ENCODE peak calls at places on chromosomes 16 and 17, in ten cellular contexts. U, B, J, N, Z, V, K, P, H and Y are unnamed samples.

GRCh38 chr16:3787924-3788661 is 70.8 kb upstream of the TRAP1 start:
- DNase-seq in P (peak), Z (no peak), U (no peak), B (peak), V (peak), N (no peak), K (no peak), J (no peak), H (peak), Y (no peak)

GRCh38 chr17:3692346-3692745 is 3.6 kb downstream of the P2RX5 start:
- DNase-seq in H (no peak), K (no peak), Z (no peak), P (no peak), B (no peak), V (no peak), N (no peak), J (no peak), U (no peak), Y (no peak)

GRCh38 chr16:87966685-87967185 is 15.5 kb downstream of the BANP start:
- DNase-seq in K (no peak), Z (peak), J (no peak), N (no peak), U (no peak), B (peak), P (no peak), V (no peak), H (no peak), Y (no peak)

GRCh38 chr17:79840204-79840988 is 1.2 kb upstream of the CBX4 start:
- DNase-seq in J (no peak), N (peak), U (no peak), K (no peak), B (peak), P (peak), V (peak), H (no peak), Z (no peak), Y (no peak)

GRCh38 chr16:4696905-4697866 is 3.8 kb downstream of the NUDT16L1 start:
- DNase-seq in H (peak), V (no peak), B (peak), Z (no peak), U (no peak), J (no peak), K (no peak), N (no peak), P (no peak), Y (no peak)

GRCh38 chr16:61323456-61323855 is 712.8 kb downstream of the CDH8 start:
- DNase-seq in H (no peak), P (no peak), K (no peak), J (no peak), N (peak), Z (no peak), U (no peak), B (no peak), V (no peak), Y (no peak)

GRCh38 chr16:80940069-80940856 is 66.4 kb downstream of the CMC2 start:
- DNase-seq in U (no peak), K (no peak), Z (no peak), N (no peak), J (no peak), B (no peak), V (no peak), P (no peak), H (no peak), Y (no peak)

GRCh38 chr17:63774141-63774981 is at the start of gene DDX42:
- DNase-seq in U (peak), B (peak), K (no peak), N (peak), Z (peak), H (peak), P (no peak), V (no peak), J (peak), Y (peak)

GRCh38 chr17:7825206-7825980 is 8.6 kb upstream of the KDM6B start:
- DNase-seq in N (peak), K (no peak), U (no peak), J (no peak), P (no peak), B (no peak), Z (no peak), V (no peak), H (no peak), Y (no peak)
- TF ChIP-seq CTCF in N (no peak), K (no peak), U (peak), J (no peak), P (no peak), B (no peak), Z (no peak), V (no peak), H (no peak), Y (no peak)

GRCh38 chr16:28823719-28824547 is 1.1 kb downstream of the ATXN2L start:
- DNase-seq in H (peak), B (peak), Z (peak), J (peak), K (peak), P (peak), V (peak), U (peak), N (peak), Y (peak)
- TF ChIP-seq CTCF in H (no peak), B (no peak), Z (peak), J (no peak), K (peak), P (no peak), V (no peak), U (peak), N (no peak), Y (no peak)

DNA sequence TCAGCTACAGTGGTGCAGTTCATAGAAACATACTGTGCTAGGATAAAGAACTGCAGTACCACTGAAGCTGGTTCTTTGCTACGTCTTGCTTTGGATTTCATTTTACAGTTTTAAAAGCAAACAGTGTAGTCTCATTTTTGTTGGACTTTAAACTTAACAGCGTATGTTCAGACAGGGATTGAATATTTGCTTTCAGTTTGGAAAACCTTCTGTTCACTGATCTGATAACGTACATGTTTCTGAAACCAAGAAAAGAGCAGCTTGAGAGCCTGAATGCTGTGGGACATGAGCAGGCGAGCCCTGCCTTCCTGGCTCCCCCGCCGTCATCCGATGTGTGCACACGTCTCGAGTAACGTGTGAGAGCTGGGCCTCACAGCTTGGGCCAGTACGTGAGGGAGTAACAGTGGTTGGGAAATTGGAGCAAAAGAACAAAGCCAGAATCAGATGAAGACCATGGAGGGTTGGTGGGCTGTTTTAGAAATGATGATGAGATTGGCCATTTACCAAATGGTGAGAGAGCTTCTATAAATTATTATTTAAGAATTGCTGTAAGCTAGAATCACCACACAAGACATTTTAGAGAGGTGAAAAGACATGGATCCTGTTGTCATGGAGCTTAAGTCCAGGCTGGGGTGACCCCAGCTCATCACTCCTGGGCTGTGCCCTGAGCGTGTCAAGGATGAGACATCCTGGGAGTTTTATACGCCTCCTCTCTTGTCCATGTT is 20.8 kb upstream of the CLEC18C start:
- DNase-seq in N (no peak), K (no peak), P (peak), Z (no peak), B (no peak), V (no peak), J (no peak), H (no peak), U (no peak), Y (no peak)
- TF ChIP-seq CTCF in N (no peak), K (no peak), P (no peak), Z (no peak), B (no peak), V (no peak), J (no peak), H (no peak), U (no peak), Y (no peak)

GRCh38 chr17:74797824-74798223 is 21.7 kb upstream of the NAT9 start:
- DNase-seq in Z (no peak), H (no peak), K (no peak), N (no peak), U (no peak), J (no peak), P (no peak), V (no peak), B (no peak), Y (no peak)

GRCh38 chr17:74799097-74799496 is 23.0 kb upstream of the NAT9 start:
- DNase-seq in N (no peak), J (no peak), H (no peak), P (no peak), V (no peak), K (no peak), Z (no peak), U (no peak), B (no peak), Y (no peak)

GRCh38 chr17:74795327-74796020 is 19.3 kb upstream of the NAT9 start:
- DNase-seq in V (no peak), H (no peak), B (no peak), P (no peak), U (no peak), K (no peak), J (no peak), Z (no peak), N (no peak), Y (no peak)

GRCh38 chr17:74798239-74798707 is 22.1 kb upstream of the NAT9 start:
- DNase-seq in N (no peak), J (no peak), U (peak), B (no peak), K (peak), V (no peak), P (no peak), Z (no peak), H (no peak), Y (no peak)

DNA sequence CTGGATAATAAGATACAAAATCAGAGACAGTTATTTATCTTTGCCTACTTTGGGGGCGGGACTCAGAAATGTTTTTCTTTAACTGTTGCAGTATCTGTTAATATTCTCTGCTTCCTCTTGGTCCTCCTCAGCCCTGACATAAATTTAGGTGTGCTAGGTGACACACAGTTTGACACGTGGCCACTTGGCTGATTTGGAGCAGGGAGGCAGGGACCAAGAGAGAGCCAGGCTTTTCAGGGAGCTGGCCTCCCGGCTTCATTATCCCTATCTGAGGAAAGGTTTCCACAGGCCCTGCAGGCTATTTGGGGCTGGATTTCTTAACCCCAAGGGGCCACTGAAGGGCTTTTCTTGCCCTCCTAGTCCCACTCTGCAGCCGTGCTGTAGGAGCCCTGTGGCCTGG is 20.1 kb upstream of the NAT9 start:
- DNase-seq in N (no peak), H (no peak), P (no peak), J (no peak), V (no peak), U (no peak), B (no peak), Z (no peak), K (no peak), Y (no peak)
- TF ChIP-seq CTCF in N (no peak), H (no peak), P (no peak), J (no peak), V (no peak), U (no peak), B (no peak), Z (no peak), K (no peak), Y (no peak)

GRCh38 chr17:57234252-57235092 is 21.9 kb upstream of the MSI2 start:
- DNase-seq in P (no peak), N (no peak), H (no peak), V (no peak), K (no peak), Z (no peak), J (no peak), B (no peak), U (no peak), Y (no peak)
- TF ChIP-seq CTCF in P (no peak), N (no peak), H (no peak), V (no peak), K (no peak), Z (no peak), J (no peak), B (no peak), U (no peak), Y (no peak)

DNA sequence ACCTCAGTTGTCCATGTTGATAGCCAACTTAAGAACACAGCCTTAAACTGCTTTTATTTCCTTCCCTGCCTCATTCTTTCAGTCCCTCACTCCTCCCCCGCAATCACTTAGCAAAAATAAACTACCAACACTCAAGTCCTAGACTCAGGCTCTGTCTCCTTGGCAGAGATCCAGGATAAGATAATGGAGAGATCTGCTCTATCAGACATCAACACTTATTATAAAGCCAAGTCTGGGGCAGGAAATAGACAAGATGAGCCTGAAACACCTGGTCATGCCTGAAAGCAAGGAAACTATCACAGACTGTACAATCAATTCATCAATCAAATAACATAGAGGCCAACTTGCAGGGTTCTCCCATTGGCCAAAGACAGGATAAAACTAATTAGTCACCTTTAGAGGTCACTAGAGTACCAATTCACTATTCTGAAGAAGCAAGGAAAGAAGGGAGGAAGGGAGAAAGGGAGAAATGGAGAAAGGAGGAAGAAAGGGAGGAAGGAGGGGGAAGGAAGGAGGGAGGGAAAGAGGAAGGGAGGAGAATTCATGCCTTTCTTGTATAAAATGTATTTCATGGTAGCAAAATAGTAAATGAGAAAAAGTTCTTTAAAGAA is 15.6 kb downstream of the HYDIN start:
- DNase-seq in K (no peak), J (no peak), H (no peak), V (no peak), U (no peak), N (peak), Z (no peak), B (no peak), P (peak), Y (no peak)
- TF ChIP-seq CTCF in K (no peak), J (no peak), H (peak), V (no peak), U (peak), N (peak), Z (no peak), B (no peak), P (no peak), Y (no peak)

GRCh38 chr17:8799001-8799850 is at the start of gene MFSD6L:
- DNase-seq in H (no peak), N (peak), P (no peak), U (no peak), Z (peak), V (no peak), B (no peak), J (no peak), K (no peak), Y (peak)
- TF ChIP-seq CTCF in H (peak), N (no peak), P (no peak), U (no peak), Z (no peak), V (no peak), B (no peak), J (no peak), K (no peak), Y (no peak)

GRCh38 chr17:33038740-33039139 is 47.1 kb downstream of the SPACA3 start:
- DNase-seq in V (no peak), J (no peak), B (no peak), U (no peak), Z (peak), P (no peak), K (no peak), N (peak), H (no peak), Y (peak)
- TF ChIP-seq CTCF in V (no peak), J (no peak), B (peak), U (peak), Z (no peak), P (peak), K (peak), N (peak), H (no peak), Y (peak)